ENCODE peak calls at places on chromosomes 3 and 15, in eight cellular contexts. One of them, this sample, is unnamed.

GRCh38 chr3:39110041-39110639 is 2.7 kb downstream of the TTC21A start:
- DNase-seq in Calu3: no peak
- DNase-seq in H54: no peak
- DNase-seq in pons: no peak
- DNase-seq in aorta: no peak
- DNase-seq in Daoy: no peak
- DNase-seq in activated naive CD4-positive, alpha-beta T cell treated with anti-CD3 and anti-CD28 coated beads, Interleukin-2, amount 50 U/mL, for 16 hours: no peak
- DNase-seq in stimulated activated CD4-positive, alpha-beta T cell treated with anti-CD3 and anti-CD28 coated beads, Interleukin-4, amount 100 ng/mL, for 48 hours: no peak
- DNase-seq in this sample: no peak

GRCh38 chr15:62570405-62570783 is 405.3 kb upstream of the C2CD4B start:
- DNase-seq in activated naive CD4-positive, alpha-beta T cell treated with anti-CD3 and anti-CD28 coated beads, Interleukin-2, amount 50 U/mL, for 16 hours: no peak
- DNase-seq in Daoy: no peak
- DNase-seq in pons: no peak
- DNase-seq in aorta: no peak
- DNase-seq in Calu3: no peak
- DNase-seq in H54: no peak
- DNase-seq in stimulated activated CD4-positive, alpha-beta T cell treated with anti-CD3 and anti-CD28 coated beads, Interleukin-4, amount 100 ng/mL, for 48 hours: no peak
- DNase-seq in this sample: no peak

GRCh38 chr15:78396976-78397375 is 41.0 kb upstream of the IREB2 start:
- DNase-seq in H54: no peak
- DNase-seq in stimulated activated CD4-positive, alpha-beta T cell treated with anti-CD3 and anti-CD28 coated beads, Interleukin-4, amount 100 ng/mL, for 48 hours: no peak
- DNase-seq in pons: peak; percentile 17
- DNase-seq in Daoy: no peak
- DNase-seq in activated naive CD4-positive, alpha-beta T cell treated with anti-CD3 and anti-CD28 coated beads, Interleukin-2, amount 50 U/mL, for 16 hours: no peak
- DNase-seq in aorta: peak; percentile 59
- DNase-seq in Calu3: peak; percentile 52
- DNase-seq in this sample: no peak

GRCh38 chr15:94451461-94451860 is 220.1 kb downstream of the MCTP2 start:
- DNase-seq in aorta: no peak
- DNase-seq in stimulated activated CD4-positive, alpha-beta T cell treated with anti-CD3 and anti-CD28 coated beads, Interleukin-4, amount 100 ng/mL, for 48 hours: no peak
- DNase-seq in H54: no peak
- DNase-seq in activated naive CD4-positive, alpha-beta T cell treated with anti-CD3 and anti-CD28 coated beads, Interleukin-2, amount 50 U/mL, for 16 hours: no peak
- DNase-seq in pons: no peak
- DNase-seq in Calu3: no peak
- DNase-seq in Daoy: no peak
- DNase-seq in this sample: no peak

GRCh38 chr3:190220362-190220761 is 99.7 kb upstream of the P3H2 start:
- DNase-seq in activated naive CD4-positive, alpha-beta T cell treated with anti-CD3 and anti-CD28 coated beads, Interleukin-2, amount 50 U/mL, for 16 hours: no peak
- DNase-seq in aorta: no peak
- DNase-seq in stimulated activated CD4-positive, alpha-beta T cell treated with anti-CD3 and anti-CD28 coated beads, Interleukin-4, amount 100 ng/mL, for 48 hours: no peak
- DNase-seq in H54: no peak
- DNase-seq in pons: no peak
- DNase-seq in Daoy: no peak
- DNase-seq in Calu3: no peak
- DNase-seq in this sample: no peak

GRCh38 chr15:95715919-95716318 is 614.6 kb upstream of the NR2F2 start:
- DNase-seq in activated naive CD4-positive, alpha-beta T cell treated with anti-CD3 and anti-CD28 coated beads, Interleukin-2, amount 50 U/mL, for 16 hours: no peak
- DNase-seq in aorta: no peak
- DNase-seq in stimulated activated CD4-positive, alpha-beta T cell treated with anti-CD3 and anti-CD28 coated beads, Interleukin-4, amount 100 ng/mL, for 48 hours: no peak
- DNase-seq in Daoy: no peak
- DNase-seq in pons: no peak
- DNase-seq in H54: no peak
- DNase-seq in Calu3: no peak
- DNase-seq in this sample: no peak

GRCh38 chr3:119018690-119019463 is 15.8 kb downstream of the IGSF11 start:
- DNase-seq in stimulated activated CD4-positive, alpha-beta T cell treated with anti-CD3 and anti-CD28 coated beads, Interleukin-4, amount 100 ng/mL, for 48 hours: no peak
- DNase-seq in aorta: no peak
- DNase-seq in H54: no peak
- DNase-seq in pons: peak; percentile 93
- DNase-seq in Daoy: no peak
- DNase-seq in activated naive CD4-positive, alpha-beta T cell treated with anti-CD3 and anti-CD28 coated beads, Interleukin-2, amount 50 U/mL, for 16 hours: no peak
- DNase-seq in Calu3: no peak
- DNase-seq in this sample: peak; percentile 30

GRCh38 chr3:14950274-14950673 is 2.9 kb downstream of the NR2C2 start:
- DNase-seq in H54: no peak
- DNase-seq in stimulated activated CD4-positive, alpha-beta T cell treated with anti-CD3 and anti-CD28 coated beads, Interleukin-4, amount 100 ng/mL, for 48 hours: no peak
- DNase-seq in Calu3: no peak
- DNase-seq in activated naive CD4-positive, alpha-beta T cell treated with anti-CD3 and anti-CD28 coated beads, Interleukin-2, amount 50 U/mL, for 16 hours: no peak
- DNase-seq in Daoy: no peak
- DNase-seq in pons: no peak
- DNase-seq in aorta: no peak
- DNase-seq in this sample: no peak

GRCh38 chr3:195441051-195441450 is 1.8 kb downstream of the ACAP2 start:
- DNase-seq in activated naive CD4-positive, alpha-beta T cell treated with anti-CD3 and anti-CD28 coated beads, Interleukin-2, amount 50 U/mL, for 16 hours: no peak
- DNase-seq in stimulated activated CD4-positive, alpha-beta T cell treated with anti-CD3 and anti-CD28 coated beads, Interleukin-4, amount 100 ng/mL, for 48 hours: no peak
- DNase-seq in Daoy: no peak
- DNase-seq in Calu3: no peak
- DNase-seq in aorta: no peak
- DNase-seq in pons: no peak
- DNase-seq in H54: no peak
- DNase-seq in this sample: no peak

GRCh38 chr3:11582123-11582968 is 61.4 kb downstream of the VGLL4 start:
- DNase-seq in activated naive CD4-positive, alpha-beta T cell treated with anti-CD3 and anti-CD28 coated beads, Interleukin-2, amount 50 U/mL, for 16 hours: no peak
- DNase-seq in Calu3: peak; percentile 55
- DNase-seq in aorta: peak; percentile 73
- DNase-seq in stimulated activated CD4-positive, alpha-beta T cell treated with anti-CD3 and anti-CD28 coated beads, Interleukin-4, amount 100 ng/mL, for 48 hours: no peak
- DNase-seq in Daoy: peak; percentile 75
- DNase-seq in pons: peak; percentile 91
- DNase-seq in H54: no peak
- DNase-seq in this sample: peak; percentile 85

GRCh38 chr15:27679621-27680521 is 419.2 kb downstream of the OCA2 start:
- DNase-seq in stimulated activated CD4-positive, alpha-beta T cell treated with anti-CD3 and anti-CD28 coated beads, Interleukin-4, amount 100 ng/mL, for 48 hours: no peak
- DNase-seq in activated naive CD4-positive, alpha-beta T cell treated with anti-CD3 and anti-CD28 coated beads, Interleukin-2, amount 50 U/mL, for 16 hours: no peak
- DNase-seq in Calu3: no peak
- DNase-seq in Daoy: no peak
- DNase-seq in H54: no peak
- DNase-seq in pons: peak; percentile 19
- DNase-seq in aorta: no peak
- DNase-seq in this sample: peak; percentile 68

GRCh38 chr3:136899622-136900158 is 37.7 kb downstream of the NCK1 start:
- DNase-seq in pons: peak; percentile 26
- DNase-seq in activated naive CD4-positive, alpha-beta T cell treated with anti-CD3 and anti-CD28 coated beads, Interleukin-2, amount 50 U/mL, for 16 hours: no peak
- DNase-seq in stimulated activated CD4-positive, alpha-beta T cell treated with anti-CD3 and anti-CD28 coated beads, Interleukin-4, amount 100 ng/mL, for 48 hours: no peak
- DNase-seq in H54: no peak
- DNase-seq in Daoy: no peak
- DNase-seq in Calu3: no peak
- DNase-seq in aorta: no peak
- DNase-seq in this sample: no peak

GRCh38 chr15:98930591-98930990 is 77.0 kb downstream of the PGPEP1L start:
- DNase-seq in stimulated activated CD4-positive, alpha-beta T cell treated with anti-CD3 and anti-CD28 coated beads, Interleukin-4, amount 100 ng/mL, for 48 hours: no peak
- DNase-seq in pons: no peak
- DNase-seq in activated naive CD4-positive, alpha-beta T cell treated with anti-CD3 and anti-CD28 coated beads, Interleukin-2, amount 50 U/mL, for 16 hours: no peak
- DNase-seq in aorta: no peak
- DNase-seq in Daoy: no peak
- DNase-seq in Calu3: no peak
- DNase-seq in H54: no peak
- DNase-seq in this sample: no peak

GRCh38 chr3:42653560-42654330 is at the start of gene ZBTB47:
- DNase-seq in Calu3: no peak
- DNase-seq in pons: peak; percentile 50
- DNase-seq in Daoy: peak; percentile 27
- DNase-seq in aorta: peak; percentile 88
- DNase-seq in H54: no peak
- DNase-seq in stimulated activated CD4-positive, alpha-beta T cell treated with anti-CD3 and anti-CD28 coated beads, Interleukin-4, amount 100 ng/mL, for 48 hours: no peak
- DNase-seq in activated naive CD4-positive, alpha-beta T cell treated with anti-CD3 and anti-CD28 coated beads, Interleukin-2, amount 50 U/mL, for 16 hours: no peak
- DNase-seq in this sample: peak; percentile 47

GRCh38 chr15:95635666-95636065 is 694.8 kb upstream of the NR2F2 start:
- DNase-seq in Daoy: no peak
- DNase-seq in stimulated activated CD4-positive, alpha-beta T cell treated with anti-CD3 and anti-CD28 coated beads, Interleukin-4, amount 100 ng/mL, for 48 hours: no peak
- DNase-seq in activated naive CD4-positive, alpha-beta T cell treated with anti-CD3 and anti-CD28 coated beads, Interleukin-2, amount 50 U/mL, for 16 hours: no peak
- DNase-seq in pons: no peak
- DNase-seq in aorta: no peak
- DNase-seq in H54: no peak
- DNase-seq in Calu3: no peak
- DNase-seq in this sample: no peak